ENCODE peak calls at places on chromosomes 5 and 9, in eight cellular contexts. O, W, D, U, J, G, Z and K are unnamed samples.

GRCh38 chr5:167720676-167721260 is 570.7 kb upstream of the WWC1 start:
- DNase-seq in W (no peak), J (no peak), D (no peak), G (no peak), Z (no peak), U (no peak), O (no peak), K (no peak)

GRCh38 chr5:31640024-31640423 is 1.1 kb downstream of the PDZD2 start:
- DNase-seq in Z (no peak), G (no peak), J (no peak), W (no peak), U (no peak), O (no peak), D (no peak), K (peak; percentile 60)

GRCh38 chr9:99352786-99353185 is 130.7 kb downstream of the SEC61B start:
- DNase-seq in G (no peak), U (no peak), Z (no peak), O (no peak), J (no peak), W (no peak), D (no peak), K (no peak)

GRCh38 chr9:35102769-35103659 is at the start of gene STOML2:
- DNase-seq in D (peak; percentile 92), W (peak; percentile 98), G (peak; percentile 95), J (peak; percentile 97), Z (peak; percentile 95), O (peak; percentile 98), U (peak; percentile 93), K (peak; percentile 94)

GRCh38 chr5:122129332-122129731 is at the start of gene ZNF474:
- DNase-seq in D (no peak), U (peak; percentile 28), Z (no peak), W (peak; percentile 74), G (no peak), O (no peak), J (no peak), K (peak; percentile 27)

GRCh38 chr5:176921669-176922196 is 22.6 kb upstream of the HK3 start:
- DNase-seq in D (no peak), Z (no peak), W (no peak), U (no peak), O (no peak), J (no peak), G (no peak), K (no peak)

GRCh38 chr5:134537297-134537696 is 11.8 kb downstream of the JADE2 start:
- DNase-seq in J (no peak), Z (no peak), O (no peak), U (no peak), D (no peak), W (no peak), G (no peak), K (no peak)

GRCh38 chr5:154967419-154968024 is 26.6 kb downstream of the MRPL22 start:
- DNase-seq in J (no peak), G (no peak), O (no peak), Z (no peak), W (no peak), D (no peak), U (no peak), K (no peak)

GRCh38 chr5:137833463-137833862 is 34.2 kb upstream of the MYOT start:
- DNase-seq in Z (peak; percentile 63), G (no peak), W (no peak), O (no peak), U (peak; percentile 92), J (peak; percentile 80), D (no peak), K (no peak)

GRCh38 chr5:38473008-38473407 is 83.4 kb downstream of the LIFR start:
- DNase-seq in G (no peak), Z (no peak), J (no peak), U (no peak), D (no peak), O (no peak), W (no peak), K (no peak)

GRCh38 chr9:68704804-68705635 is at the start of gene PIP5K1B:
- DNase-seq in U (no peak), D (peak; percentile 77), Z (peak; percentile 39), J (peak; percentile 88), O (no peak), G (peak; percentile 85), W (peak; percentile 83), K (peak; percentile 76)
- TF ChIP-seq POLR2A in U (no peak), D (no peak), Z (no peak), J (peak; percentile 58), O (no peak), G (peak; percentile 79), W (no peak), K (no peak)

DNA sequence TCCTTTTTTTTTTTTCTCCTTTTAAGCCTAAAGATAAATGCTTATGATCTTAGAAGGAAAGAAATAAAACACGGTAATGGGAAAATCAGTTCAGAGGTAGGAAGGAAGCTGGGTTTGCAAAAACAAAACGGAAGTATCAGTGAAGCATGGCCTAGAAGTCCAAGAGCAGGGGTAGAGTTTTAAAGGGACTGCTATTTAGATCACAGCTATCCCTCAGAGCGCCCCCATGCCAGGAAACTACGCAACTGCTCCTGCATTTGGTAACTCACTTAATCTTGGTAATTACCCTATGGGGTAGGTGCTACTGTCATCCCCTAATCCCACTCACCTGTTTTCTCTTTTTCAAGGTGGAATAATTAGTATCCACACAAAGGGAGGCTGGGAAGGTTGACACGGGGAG is 16.0 kb downstream of the TLE1 start:
- DNase-seq in O (no peak), G (no peak), D (no peak), W (no peak), J (no peak), Z (no peak), U (no peak), K (no peak)
- TF ChIP-seq CTCF in O (no peak), G (no peak), D (no peak), W (no peak), J (no peak), Z (no peak), U (peak; percentile 18), K (no peak)

GRCh38 chr5:149581192-149581861 is at the start of gene ARHGEF37:
- DNase-seq in W (peak; percentile 96), G (peak; percentile 91), U (peak; percentile 33), O (peak; percentile 83), D (peak; percentile 89), J (peak; percentile 84), Z (peak; percentile 79), K (peak; percentile 91)
- TF ChIP-seq POLR2A in W (peak; percentile 26), G (peak; percentile 82), U (no peak), O (no peak), D (peak; percentile 30), J (peak; percentile 35), Z (peak; percentile 48), K (no peak)

GRCh38 chr5:3598236-3598635 is 2.6 kb downstream of the IRX1 start:
- DNase-seq in Z (no peak), G (no peak), J (no peak), O (no peak), D (no peak), W (no peak), U (no peak), K (no peak)

GRCh38 chr5:3598725-3599282 is 3.2 kb downstream of the IRX1 start:
- DNase-seq in D (no peak), U (no peak), Z (no peak), W (no peak), J (no peak), G (no peak), O (no peak), K (no peak)

GRCh38 chr5:3600106-3600997 is 4.7 kb downstream of the IRX1 start:
- DNase-seq in G (no peak), Z (no peak), O (no peak), U (no peak), J (no peak), W (no peak), D (no peak), K (no peak)

GRCh38 chr5:3601060-3601710 is 5.6 kb downstream of the IRX1 start:
- DNase-seq in Z (no peak), U (no peak), G (no peak), J (no peak), O (no peak), D (no peak), W (no peak), K (no peak)

GRCh38 chr5:3599283-3600105 is 3.9 kb downstream of the IRX1 start:
- DNase-seq in W (no peak), U (no peak), J (no peak), Z (no peak), O (no peak), D (no peak), G (no peak), K (no peak)
- TF ChIP-seq CTCF in W (no peak), U (no peak), J (no peak), Z (no peak), O (no peak), D (no peak), G (no peak), K (no peak)

DNA sequence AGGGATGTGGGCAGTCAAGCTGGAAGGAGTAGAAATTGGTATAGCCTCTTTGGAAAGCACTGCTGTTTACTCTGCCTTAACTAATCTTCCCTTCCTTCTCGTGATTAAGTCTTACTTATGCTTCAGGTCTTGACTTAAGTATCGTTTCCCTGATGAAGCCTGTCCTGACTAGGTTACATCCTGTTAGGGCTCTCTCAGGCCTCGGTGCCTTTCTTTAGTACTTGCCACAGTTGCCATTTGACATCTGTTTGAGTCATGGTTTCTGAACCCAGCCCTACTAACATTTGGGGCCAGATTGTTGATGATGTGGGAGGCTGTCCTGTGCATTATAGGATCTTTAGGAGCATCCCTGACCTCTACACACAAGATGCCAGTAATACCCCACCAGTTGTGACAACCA is 94.4 kb downstream of the GAPVD1 start:
- DNase-seq in U (no peak), D (no peak), O (no peak), G (no peak), J (no peak), Z (no peak), W (no peak), K (no peak)
- TF ChIP-seq POLR2A in U (no peak), D (no peak), O (no peak), G (no peak), J (no peak), Z (no peak), W (no peak), K (no peak)

GRCh38 chr5:97844797-97845196 is 661.8 kb upstream of the RIOK2 start:
- DNase-seq in Z (no peak), U (no peak), O (no peak), D (no peak), G (no peak), J (no peak), W (no peak), K (no peak)
- TF ChIP-seq CTCF in Z (no peak), U (no peak), O (no peak), D (no peak), G (no peak), J (no peak), W (no peak), K (no peak)